ENCODE peak calls at places on chromosomes 16 and 17, in ten cellular contexts. L is stomach, B is heart left ventricle, I is IMR-90, X is uterus, A is HCT116, C is tibial nerve, R is transverse colon, P is spleen, N is Peyer's patch. Q is an unnamed sample.
A peak's percentile ranks its signal among the peaks of the same experiment; 100 is the strongest.

GRCh38 chr16:89798126-89798525 is 18.3 kb downstream of the FANCA start:
- DNase-seq in N (no peak), R (no peak), B (no peak), A (no peak), L (no peak), P (no peak), I (no peak), C (no peak), X (no peak), Q (no peak)

GRCh38 chr17:30316736-30317135 is 17.1 kb downstream of the TMIGD1 start:
- DNase-seq in N (no peak), R (peak; percentile 23), X (no peak), P (no peak), C (no peak), I (no peak), A (no peak), L (no peak), B (no peak), Q (no peak)

GRCh38 chr17:53516643-53517042 is 306.1 kb upstream of the KIF2B start:
- DNase-seq in P (no peak), A (no peak), L (no peak), I (no peak), X (no peak), R (no peak), N (no peak), B (no peak), C (no peak), Q (no peak)

GRCh38 chr17:57911834-57912673 is 43.2 kb downstream of the CUEDC1 start:
- DNase-seq in C (peak; percentile 91), L (peak; percentile 97), A (peak; percentile 87), P (no peak), N (peak; percentile 84), B (peak; percentile 94), X (peak; percentile 88), R (peak; percentile 92), I (no peak), Q (peak; percentile 86)

GRCh38 chr16:85498607-85499006 is 114.5 kb upstream of the GSE1 start:
- DNase-seq in X (no peak), N (peak; percentile 77), A (no peak), R (peak; percentile 74), L (peak; percentile 42), C (no peak), I (no peak), P (peak; percentile 81), B (no peak), Q (no peak)

GRCh38 chr16:17076121-17076757 is 394.5 kb downstream of the XYLT1 start:
- DNase-seq in R (no peak), C (no peak), B (no peak), A (no peak), L (no peak), I (peak; percentile 8), X (no peak), P (no peak), N (no peak), Q (no peak)

GRCh38 chr17:79595471-79595870 is 15.4 kb downstream of the RBFOX3 start:
- DNase-seq in A (no peak), B (no peak), X (no peak), L (no peak), R (no peak), N (no peak), C (no peak), P (no peak), I (no peak), Q (no peak)

GRCh38 chr17:73683788-73684582 is 39.7 kb upstream of the SDK2 start:
- DNase-seq in C (no peak), X (no peak), I (no peak), B (no peak), N (no peak), R (no peak), L (no peak), A (no peak), P (no peak), Q (peak; percentile 79)

GRCh38 chr16:11757671-11758545 is 15.3 kb upstream of the TXNDC11 start:
- DNase-seq in B (no peak), N (peak; percentile 59), A (no peak), R (peak; percentile 31), X (no peak), I (peak; percentile 70), L (no peak), P (no peak), C (no peak), Q (peak; percentile 67)

GRCh38 chr16:2450535-2450934 is 9.4 kb upstream of the TEDC2 start:
- DNase-seq in A (no peak), L (no peak), B (no peak), P (no peak), C (no peak), X (no peak), N (no peak), I (no peak), R (no peak), Q (peak; percentile 73)

GRCh38 chr16:14486520-14487303 is 143.3 kb downstream of the PARN start:
- DNase-seq in P (no peak), X (peak; percentile 83), R (peak; percentile 82), C (peak; percentile 80), I (peak; percentile 94), L (peak; percentile 92), N (peak; percentile 89), A (peak; percentile 57), B (peak; percentile 79), Q (peak; percentile 92)

GRCh38 chr17:39923230-39923629 is 4.2 kb downstream of the ORMDL3 start:
- DNase-seq in P (no peak), X (no peak), C (no peak), B (no peak), R (no peak), L (no peak), A (no peak), I (no peak), N (no peak), Q (no peak)

GRCh38 chr17:78940241-78940640 is 15.1 kb upstream of the TIMP2 start:
- DNase-seq in B (no peak), X (no peak), A (no peak), N (no peak), C (no peak), I (no peak), P (no peak), L (no peak), R (no peak), Q (no peak)

DNA sequence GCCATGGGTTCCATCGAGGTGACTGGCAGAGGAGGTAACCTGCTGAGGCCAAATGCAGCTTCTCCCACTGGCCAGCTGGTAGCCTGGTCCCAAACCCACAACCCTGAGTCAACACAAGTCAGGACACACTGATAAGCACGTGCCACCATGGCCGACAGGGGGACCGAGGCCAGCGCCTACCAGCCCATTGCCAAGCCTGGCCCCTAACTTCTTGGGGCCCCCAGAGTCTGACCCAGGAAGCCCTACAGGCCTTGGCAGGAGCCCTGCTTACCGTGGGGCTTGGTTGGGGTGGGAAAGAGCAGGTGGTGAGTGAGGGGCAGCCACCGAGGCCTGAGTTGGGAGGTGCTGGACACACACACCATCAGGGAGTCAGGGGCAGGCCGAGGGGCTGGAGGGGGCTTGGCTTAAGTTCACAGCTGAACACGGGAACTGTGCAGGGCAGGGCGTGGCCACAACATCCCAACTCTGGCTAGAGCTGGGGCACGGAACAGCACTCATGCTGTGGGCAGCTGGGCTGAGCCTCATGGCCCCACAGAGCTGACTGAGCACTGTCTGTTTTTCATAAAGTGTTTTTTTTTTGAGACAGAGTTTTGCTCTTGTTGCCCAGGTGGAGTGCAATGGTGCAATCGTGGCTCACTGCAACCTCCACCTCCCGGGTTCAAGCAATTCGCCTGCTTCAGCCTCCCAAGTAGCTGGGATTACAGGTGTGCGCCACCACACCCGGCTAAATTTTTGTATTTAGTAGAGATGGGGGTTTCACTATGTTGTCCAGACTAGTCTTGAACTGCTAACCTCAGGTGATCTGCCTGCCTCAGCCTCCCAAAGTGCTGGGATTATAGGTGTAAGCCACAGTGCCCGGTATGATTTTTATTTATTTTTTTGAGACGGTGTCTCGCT is 5.5 kb downstream of the MRPL28 start:
- DNase-seq in R (no peak), A (no peak), B (no peak), L (no peak), N (no peak), X (no peak), I (no peak), P (peak; percentile 70), C (no peak), Q (no peak)
- TF ChIP-seq POLR2A in R (no peak), A (no peak), B (no peak), L (no peak), N (no peak), X (no peak), I (no peak), P (no peak), C (no peak), Q (no peak)

GRCh38 chr16:86680137-86680536 is 101.8 kb downstream of the FOXL1 start:
- DNase-seq in R (no peak), X (no peak), C (no peak), L (no peak), I (peak; percentile 85), A (no peak), N (no peak), B (no peak), P (no peak), Q (no peak)
- H3K4me3 ChIP-seq in R (no peak overlapping the region), X (no peak overlapping the region), C (no peak overlapping the region), L (no peak overlapping the region), I (no peak overlapping the region), A (no peak overlapping the region), N (no peak overlapping the region), B (peak overlapping the region; percentile 7), P (no peak overlapping the region), Q (no peak overlapping the region)

DNA sequence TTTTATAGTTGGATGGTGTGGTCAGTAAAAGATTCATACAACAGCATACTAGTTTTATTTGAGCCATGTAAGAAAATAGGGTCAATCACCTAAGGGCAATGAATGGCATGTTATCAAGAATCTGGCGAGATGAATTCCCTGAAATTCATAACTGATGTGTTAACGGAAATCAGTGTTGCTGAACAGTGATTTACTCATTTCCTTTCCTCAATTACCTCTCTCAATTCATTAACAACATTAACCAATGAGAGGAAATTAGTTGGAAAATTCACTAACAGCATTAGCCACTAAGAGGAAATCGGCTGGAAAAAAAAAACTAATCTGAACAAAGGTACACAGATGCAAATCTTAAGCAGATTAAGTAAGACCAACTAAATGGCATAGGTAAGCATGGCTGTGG is 6.3 kb downstream of the CMTR2 start:
- DNase-seq in A (no peak), P (no peak), N (no peak), I (no peak), C (no peak), L (no peak), B (no peak), X (no peak), R (no peak), Q (no peak)
- TF ChIP-seq POLR2A in A (no peak), P (no peak), N (no peak), I (no peak), C (no peak), L (no peak), B (no peak), X (no peak), R (no peak), Q (no peak)

DNA sequence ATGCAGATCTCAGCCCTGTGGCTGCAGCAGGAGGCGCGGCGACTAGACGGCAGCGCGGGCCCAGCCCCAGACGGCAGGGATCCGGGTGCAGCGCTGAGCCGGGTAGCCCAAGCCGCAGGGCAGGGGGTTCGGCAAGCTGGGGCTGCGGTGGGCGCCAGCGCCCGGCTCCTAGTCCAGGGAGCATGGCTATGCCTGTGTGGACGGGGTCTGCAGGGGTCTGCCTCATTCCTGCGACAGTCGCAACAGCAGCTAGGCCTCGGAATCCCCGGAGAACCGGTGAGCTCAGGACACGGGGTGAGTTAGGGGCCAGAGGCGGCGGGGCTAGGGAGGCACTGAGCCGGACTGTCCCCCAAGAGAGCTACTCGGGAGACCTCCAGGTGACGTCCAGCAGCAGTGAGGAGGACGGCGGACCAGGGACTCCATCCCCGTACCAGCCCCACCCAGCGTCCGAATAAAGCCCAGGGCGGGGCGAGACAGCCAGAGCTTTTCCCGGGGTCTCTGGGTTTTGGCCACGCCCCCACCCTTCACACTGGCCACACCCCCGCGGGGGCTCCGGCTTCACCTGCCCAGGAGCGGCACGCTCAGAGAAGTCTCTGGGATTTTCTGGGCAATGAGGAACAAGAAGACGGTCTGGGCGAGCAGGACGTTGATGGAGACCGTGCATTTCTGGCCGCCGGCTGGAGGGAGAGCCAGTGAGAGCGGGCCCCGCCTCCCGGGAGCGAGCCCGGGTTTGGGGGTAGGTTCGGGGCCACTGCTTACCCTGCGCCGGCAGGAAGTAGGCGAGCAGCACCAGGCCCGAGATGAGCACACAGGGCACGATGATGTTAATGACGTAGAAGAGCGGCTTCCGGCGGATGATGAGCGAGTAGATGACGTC is 1.1 kb downstream of the C17orf107 start:
- DNase-seq in A (no peak), C (no peak), L (peak; percentile 51), P (peak; percentile 91), N (peak; percentile 77), I (no peak), R (peak; percentile 56), B (no peak), X (no peak), Q (no peak)
- H3K4me3 ChIP-seq in A (no peak overlapping the region), C (peak overlapping the region; percentile 11), L (peak overlapping the region; percentile 49), P (peak overlapping the region; percentile 39), N (peak overlapping the region; percentile 59), I (no peak overlapping the region), R (no peak overlapping the region), B (peak overlapping the region; percentile 54), X (peak overlapping the region; percentile 41), Q (no peak overlapping the region)